ENCODE peak calls at places on chromosomes 12 and 14, in four cellular contexts. U is GM12878, J is K562, Q is HepG2. C is an unnamed sample.

GRCh38 chr12:81257952-81258551 is 180.2 kb downstream of the ACSS3 start:
- DNase-seq in U (no peak), J (no peak), Q (peak), C (no peak)

GRCh38 chr12:84986586-84986985 is 49.5 kb downstream of the TSPAN19 start:
- DNase-seq in U (no peak), J (no peak), Q (no peak), C (no peak)

GRCh38 chr12:117158911-117159310 is 31.4 kb downstream of the FBXO21 start:
- DNase-seq in U (no peak), J (no peak), Q (no peak), C (no peak)

GRCh38 chr12:47988073-47989022 is 15.9 kb downstream of the COL2A1 start:
- DNase-seq in U (no peak), J (no peak), Q (no peak), C (peak)

GRCh38 chr12:63967358-63967757 is 122.9 kb downstream of the SRGAP1 start:
- DNase-seq in U (no peak), J (no peak), Q (no peak), C (no peak)

GRCh38 chr14:24430682-24431568 is 1.2 kb downstream of the KHNYN start:
- DNase-seq in U (no peak), J (peak), Q (no peak), C (peak)

GRCh38 chr12:24561882-24562760 is 386.8 kb downstream of the BCAT1 start:
- DNase-seq in U (no peak), J (no peak), Q (no peak), C (peak)

GRCh38 chr12:33547084-33547483 is 107.5 kb upstream of the SYT10 start:
- DNase-seq in U (no peak), J (no peak), Q (no peak), C (no peak)

GRCh38 chr12:66861157-66861750 is 182.4 kb upstream of the GRIP1 start:
- DNase-seq in U (peak), J (peak), Q (peak), C (peak)

GRCh38 chr12:131830335-131831020 is 2.3 kb downstream of the MMP17 start:
- DNase-seq in U (no peak), J (peak), Q (peak), C (peak)

GRCh38 chr14:64507376-64508156 is 3.0 kb downstream of the ZBTB1 start:
- DNase-seq in U (no peak), J (peak), Q (no peak), C (no peak)

GRCh38 chr12:105069936-105070702 is 14.1 kb downstream of the ALDH1L2 start:
- DNase-seq in U (no peak), J (no peak), Q (no peak), C (no peak)

GRCh38 chr14:62187265-62187664 is 425.0 kb downstream of the SNAPC1 start:
- DNase-seq in U (no peak), J (no peak), Q (no peak), C (peak)

GRCh38 chr12:26833692-26834168 is 736 bp upstream of the ITPR2 start:
- DNase-seq in U (no peak), J (peak), Q (no peak), C (peak)

GRCh38 chr12:45912774-45913173 is 77.6 kb downstream of the SCAF11 start:
- DNase-seq in U (no peak), J (no peak), Q (no peak), C (no peak)

GRCh38 chr12:109734219-109735000 is 20.8 kb downstream of the FAM222A start:
- DNase-seq in U (no peak), J (no peak), Q (no peak), C (peak)
- TF ChIP-seq MAX in U (no peak), J (no peak), Q (no peak), C (no peak)

GRCh38 chr14:104789752-104790743 is 5.5 kb downstream of the AKT1 start:
- DNase-seq in U (no peak), J (no peak), Q (no peak), C (no peak)
- TF ChIP-seq USF2 in U (no peak), J (no peak), Q (no peak), C (no peak)

DNA sequence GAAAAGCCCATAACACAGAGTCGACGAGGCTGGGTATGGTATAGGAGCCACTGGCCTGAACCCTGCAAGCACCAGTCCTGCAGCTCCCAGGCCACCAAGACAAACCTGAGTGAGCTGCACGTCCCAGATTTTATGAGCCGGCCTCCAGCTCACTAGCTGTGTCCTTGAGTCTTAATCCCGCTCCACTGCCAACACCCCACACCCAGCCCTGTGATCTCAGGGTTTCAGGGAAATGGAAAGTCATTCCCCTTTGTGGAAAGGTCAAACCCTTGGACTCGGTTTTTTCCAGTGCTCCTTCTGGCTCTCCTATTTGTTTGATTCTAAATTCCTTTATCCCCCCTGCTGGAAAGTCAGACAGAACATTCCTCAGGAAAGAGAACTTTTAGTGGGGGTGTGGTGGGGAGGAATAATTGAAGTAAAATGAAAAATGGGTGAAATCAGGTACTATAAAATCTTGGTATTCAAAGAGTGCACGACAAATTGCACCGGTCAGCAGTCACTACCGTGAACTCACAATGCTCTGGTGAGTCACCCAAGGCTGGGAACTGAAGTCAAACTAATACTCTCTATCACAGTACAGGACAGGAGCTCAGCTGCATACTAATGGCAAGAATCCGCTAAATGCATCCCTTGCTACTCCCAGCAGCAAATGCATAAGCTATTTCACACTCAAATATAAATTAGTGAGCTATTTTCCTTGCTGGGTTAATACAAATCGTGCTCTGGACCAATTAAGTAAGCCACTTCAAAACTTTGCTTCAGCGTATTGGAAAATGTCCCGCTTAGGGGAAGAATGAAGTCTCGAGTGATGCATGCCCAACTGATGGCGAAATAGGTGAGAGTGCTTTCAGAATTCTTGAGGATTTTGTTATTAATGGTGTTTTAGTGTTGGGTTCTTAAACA is 9.0 kb downstream of the PITPNM2 start:
- DNase-seq in U (no peak), J (no peak), Q (peak), C (no peak)
- TF ChIP-seq CREM in U (no peak), J (no peak), Q (peak), C (no peak)

GRCh38 chr12:127656261-127656660 is 610.7 kb upstream of the TMEM132C start:
- DNase-seq in U (no peak), J (no peak), Q (no peak), C (no peak)
- TF ChIP-seq MAX in U (no peak), J (no peak), Q (no peak), C (no peak)

DNA sequence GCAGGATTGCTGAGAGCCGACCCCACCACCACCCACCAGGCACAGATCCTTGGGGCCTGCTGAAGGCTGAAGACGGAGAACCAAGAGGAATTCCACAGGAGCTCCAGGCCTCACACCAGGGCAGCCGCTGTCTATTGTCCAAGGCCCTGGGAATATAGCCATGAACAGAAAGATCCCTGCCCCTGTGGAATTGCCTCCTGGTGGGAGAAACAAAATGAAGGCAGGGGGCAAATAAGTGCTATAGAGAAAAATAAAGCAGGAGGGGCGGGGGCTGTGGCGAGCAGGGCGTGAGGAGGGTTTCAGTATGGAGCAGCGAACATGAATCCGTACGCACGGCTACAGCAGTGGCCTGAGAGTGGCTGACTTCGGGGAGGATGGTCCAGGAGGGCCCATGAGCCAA is 96.1 kb downstream of the EML1 start:
- DNase-seq in U (no peak), J (no peak), Q (no peak), C (peak)
- TF ChIP-seq USF2 in U (no peak), J (no peak), Q (no peak), C (no peak)

DNA sequence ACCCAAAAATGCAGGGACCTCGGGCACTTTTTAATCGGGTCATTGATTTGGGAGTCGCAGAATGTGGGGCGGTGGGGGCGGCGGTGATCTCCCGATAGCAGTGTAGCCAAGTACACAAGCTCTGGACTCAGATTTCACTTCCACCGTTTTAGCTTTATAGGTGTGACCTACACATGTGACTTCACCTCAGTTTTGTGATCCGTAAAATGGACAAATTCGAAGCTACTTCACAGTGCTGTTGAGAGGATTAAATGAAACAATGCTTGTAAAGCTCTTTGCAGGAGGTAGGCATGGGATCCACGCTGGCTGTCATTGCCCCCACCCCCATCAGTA is 478 bp downstream of the RITA1 start:
- DNase-seq in U (no peak), J (no peak), Q (peak), C (no peak)
- TF ChIP-seq CREM in U (no peak), J (peak), Q (no peak), C (no peak)

C was measured in WTC11.